ENCODE peak calls at places on chromosomes 4 and X, in nine cellular contexts. S, T, N, E, L, C, M, G and J are unnamed samples.

GRCh38 chr4:128907966-128908365 is 98.5 kb downstream of the JADE1 start:
- DNase-seq in N (no peak), M (no peak), E (no peak), T (no peak), S (no peak), L (no peak), G (no peak), C (no peak), J (no peak)

GRCh38 chr4:72302981-72303704 is 265.9 kb downstream of the ADAMTS3 start:
- DNase-seq in S (peak; percentile 52), G (no peak), M (no peak), L (peak; percentile 50), T (no peak), N (no peak), C (peak; percentile 49), E (no peak), J (peak; percentile 45)

GRCh38 chrX:120514236-120514635 is 45.1 kb upstream of the LAMP2 start:
- DNase-seq in C (peak; percentile 31), N (no peak), S (peak; percentile 45), T (no peak), G (no peak), L (peak; percentile 24), M (no peak), E (no peak), J (peak; percentile 19)

GRCh38 chrX:72475338-72475737 is 97.3 kb downstream of the HDAC8 start:
- DNase-seq in G (no peak), S (no peak), C (no peak), T (no peak), N (peak; percentile 7), M (no peak), L (no peak), E (no peak), J (no peak)

GRCh38 chrX:29604381-29604780 is 611.0 kb upstream of the MAGEB2 start:
- DNase-seq in T (no peak), N (no peak), M (no peak), E (no peak), G (no peak), S (no peak), L (no peak), C (no peak), J (no peak)

GRCh38 chrX:101409043-101409442 is 1.0 kb downstream of the HNRNPH2 start:
- DNase-seq in G (no peak), E (no peak), M (no peak), L (peak; percentile 17), T (no peak), N (no peak), C (peak; percentile 27), S (no peak), J (peak; percentile 44)

GRCh38 chr4:149522031-149522430 is 293.6 kb downstream of the IQCM start:
- DNase-seq in T (no peak), L (no peak), E (no peak), M (peak; percentile 14), G (no peak), S (no peak), C (no peak), N (no peak), J (no peak)

GRCh38 chrX:1322393-1322792 is 14.2 kb upstream of the IL3RA start:
- DNase-seq in N (no peak), E (no peak), T (no peak), C (no peak), S (no peak), L (no peak), M (no peak), G (no peak), J (no peak)

GRCh38 chr4:30208731-30209435 is 511.3 kb upstream of the PCDH7 start:
- DNase-seq in C (no peak), S (no peak), G (no peak), M (peak; percentile 27), T (no peak), N (no peak), L (no peak), E (no peak), J (no peak)

GRCh38 chrX:4320436-4320947 is 607.0 kb upstream of the PRKX start:
- DNase-seq in M (no peak), C (no peak), T (no peak), E (no peak), N (no peak), G (no peak), L (no peak), S (no peak), J (no peak)

GRCh38 chr4:114694770-114695169 is 96.2 kb downstream of the UGT8 start:
- DNase-seq in L (peak; percentile 46), T (no peak), N (no peak), G (no peak), E (no peak), C (peak; percentile 41), M (peak; percentile 3), S (peak; percentile 61), J (peak; percentile 19)

GRCh38 chrX:50107470-50107869 is 93.3 kb downstream of the AKAP4 start:
- DNase-seq in G (no peak), C (no peak), S (no peak), N (no peak), T (no peak), E (no peak), L (no peak), M (no peak), J (peak; percentile 1)

GRCh38 chrX:131288738-131289511 is at the start of gene IGSF1:
- DNase-seq in L (peak; percentile 60), N (peak; percentile 67), E (no peak), G (peak; percentile 35), S (no peak), M (peak; percentile 20), T (no peak), C (peak; percentile 0), J (peak; percentile 11)

GRCh38 chrX:142249721-142250120 is 44.6 kb upstream of the MAGEC2 start:
- DNase-seq in M (no peak), L (no peak), G (no peak), T (no peak), C (no peak), S (no peak), E (no peak), N (no peak), J (no peak)

GRCh38 chrX:47579537-47579936 is 2.7 kb upstream of the TIMP1 start:
- DNase-seq in N (no peak), C (peak; percentile 70), M (peak; percentile 66), T (no peak), L (peak; percentile 4), S (no peak), G (no peak), E (no peak), J (peak; percentile 85)

GRCh38 chr4:141079393-141079930 is 53.8 kb downstream of the RNF150 start:
- DNase-seq in L (no peak), C (no peak), S (no peak), G (no peak), T (no peak), E (no peak), M (no peak), N (no peak), J (no peak)

GRCh38 chr4:182369211-182369610 is 126.0 kb downstream of the TENM3 start:
- DNase-seq in G (no peak), L (no peak), S (no peak), C (peak; percentile 57), M (peak; percentile 68), N (no peak), E (no peak), T (peak; percentile 16), J (no peak)

GRCh38 chr4:45317276-45317675 is 590.9 kb upstream of the GNPDA2 start:
- DNase-seq in M (no peak), N (no peak), S (no peak), G (no peak), E (no peak), T (no peak), C (peak; percentile 59), L (peak; percentile 42), J (no peak)

GRCh38 chr4:41865306-41865980 is 69.8 kb upstream of the TMEM33 start:
- DNase-seq in L (no peak), S (no peak), M (no peak), E (no peak), C (peak; percentile 12), N (no peak), T (no peak), G (no peak), J (peak; percentile 10)

GRCh38 chr4:41866799-41867677 is 68.2 kb upstream of the TMEM33 start:
- DNase-seq in E (no peak), M (no peak), L (no peak), C (no peak), S (no peak), G (no peak), T (no peak), N (no peak), J (no peak)

DNA sequence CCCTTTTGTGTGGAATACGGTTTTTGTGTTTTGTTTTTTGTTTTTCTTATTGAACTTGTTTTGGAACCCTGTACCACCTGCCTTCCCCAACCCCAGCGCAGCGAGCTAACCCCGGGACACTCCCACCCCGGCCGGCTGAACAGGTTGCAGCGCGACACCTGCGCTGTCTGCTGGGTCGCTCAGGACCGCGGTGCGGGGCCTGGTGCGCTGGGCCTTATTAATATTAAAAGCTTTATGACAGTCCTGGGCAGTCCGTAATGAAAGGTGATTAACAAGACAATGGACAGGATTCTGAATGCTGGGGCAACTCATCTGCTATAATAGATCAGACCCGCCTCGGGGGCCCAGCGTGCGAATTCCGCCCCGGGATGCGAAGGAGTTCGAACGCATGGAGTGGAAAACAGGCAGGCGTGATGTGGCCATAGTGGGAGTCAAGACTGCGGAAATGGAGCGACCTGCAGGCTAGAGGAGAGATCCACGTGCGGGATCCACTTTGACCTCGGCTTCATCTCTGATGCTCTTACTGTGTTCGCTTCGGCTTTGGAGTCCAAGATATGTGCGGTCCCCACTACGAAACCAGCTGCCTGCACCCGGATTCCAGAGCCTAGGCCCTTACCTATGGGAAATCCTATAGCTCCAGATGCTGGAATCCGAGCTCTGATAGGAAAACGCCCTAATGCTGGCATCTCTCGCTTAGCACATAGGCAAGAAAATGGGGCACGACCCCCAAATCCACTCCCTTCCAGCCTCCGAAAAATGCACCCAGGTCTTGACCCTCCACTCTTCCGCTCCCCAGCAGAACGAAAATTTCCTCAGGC is 69.0 kb upstream of the TMEM33 start:
- DNase-seq in N (no peak), S (no peak), M (no peak), G (no peak), T (no peak), L (no peak), E (no peak), C (no peak), J (no peak)
- H3K4me3 ChIP-seq in N (peak overlapping the region; percentile 12), S (no peak overlapping the region), M (no peak overlapping the region), G (no peak overlapping the region), T (no peak overlapping the region), L (no peak overlapping the region), E (no peak overlapping the region), C (no peak overlapping the region), J (no peak overlapping the region)

GRCh38 chrX:108001218-108001814 is 19.1 kb upstream of the TEX13B start:
- DNase-seq in E (no peak), M (peak; percentile 4), T (no peak), L (peak; percentile 51), N (no peak), C (peak; percentile 67), G (no peak), S (peak; percentile 53), J (peak; percentile 60)
- TF ChIP-seq CTCF in E (no peak), M (peak; percentile 20), T (peak; percentile 25), L (peak; percentile 44), N (peak; percentile 19), C (peak; percentile 60), G (no peak), S (peak; percentile 78), J (peak; percentile 47)

GRCh38 chr4:185039508-185040273 is 21.4 kb downstream of the HELT start:
- DNase-seq in T (peak; percentile 5), C (peak; percentile 80), G (peak; percentile 38), S (peak; percentile 80), L (peak; percentile 72), N (no peak), M (peak; percentile 23), E (no peak), J (peak; percentile 71)
- H3K4me3 ChIP-seq in T (peak overlapping the region; percentile 36), C (no peak overlapping the region), G (no peak overlapping the region), S (peak overlapping the region; percentile 54), L (no peak overlapping the region), N (no peak overlapping the region), M (no peak overlapping the region), E (peak overlapping the region; percentile 52), J (peak overlapping the region; percentile 38)

GRCh38 chr4:112523008-112523440 is 7.0 kb upstream of the NEUROG2 start:
- DNase-seq in T (no peak), M (peak; percentile 24), N (no peak), C (peak; percentile 36), G (no peak), L (peak; percentile 41), E (no peak), S (peak; percentile 69), J (peak; percentile 50)
- TF ChIP-seq CTCF in T (peak; percentile 30), M (peak; percentile 7), N (peak; percentile 23), C (no peak), G (no peak), L (peak; percentile 21), E (no peak), S (peak; percentile 68), J (peak; percentile 51)